ENCODE peak calls at places on chromosomes 12 and 14, in four cellular contexts. One of them, this sample, is unnamed.

GRCh38 chr14:69043598-69044267 is 64.6 kb upstream of the ACTN1 start:
- DNase-seq in GM12891: no peak
- DNase-seq in lower leg skin: no peak
- DNase-seq in A549: no peak
- DNase-seq in this sample: no peak

GRCh38 chr14:76917158-76917596 is 91.0 kb downstream of the LRRC74A start:
- DNase-seq in A549: peak; percentile 89
- DNase-seq in lower leg skin: no peak
- DNase-seq in GM12891: no peak
- DNase-seq in this sample: no peak

GRCh38 chr14:99724939-99725773 is 41.1 kb downstream of the CYP46A1 start:
- DNase-seq in GM12891: no peak
- DNase-seq in A549: no peak
- DNase-seq in lower leg skin: peak; percentile 84
- DNase-seq in this sample: no peak

GRCh38 chr14:68538641-68539040 is 254.2 kb downstream of the ZFP36L1 start:
- DNase-seq in GM12891: no peak
- DNase-seq in lower leg skin: no peak
- DNase-seq in A549: no peak
- DNase-seq in this sample: no peak

GRCh38 chr12:26000883-26001282 is 42.4 kb downstream of the RASSF8 start:
- DNase-seq in A549: no peak
- DNase-seq in lower leg skin: no peak
- DNase-seq in GM12891: no peak
- DNase-seq in this sample: no peak

GRCh38 chr12:81128930-81129554 is 51.2 kb downstream of the ACSS3 start:
- DNase-seq in GM12891: peak; percentile 2
- DNase-seq in A549: peak; percentile 7
- DNase-seq in lower leg skin: no peak
- DNase-seq in this sample: no peak

GRCh38 chr14:50044040-50044651 is 72.2 kb downstream of the VCPKMT start:
- DNase-seq in A549: no peak
- DNase-seq in lower leg skin: no peak
- DNase-seq in GM12891: no peak
- DNase-seq in this sample: no peak

GRCh38 chr12:66087365-66087943 is 43.1 kb downstream of the LLPH start:
- DNase-seq in GM12891: no peak
- DNase-seq in lower leg skin: peak; percentile 89
- DNase-seq in A549: peak; percentile 45
- DNase-seq in this sample: peak; percentile 43

GRCh38 chr14:77965919-77966435 is 166.1 kb downstream of the ADCK1 start:
- DNase-seq in lower leg skin: no peak
- DNase-seq in A549: peak; percentile 14
- DNase-seq in GM12891: peak; percentile 53
- DNase-seq in this sample: no peak

GRCh38 chr12:1553987-1554982 is 40.1 kb downstream of the FBXL14 start:
- DNase-seq in lower leg skin: no peak
- DNase-seq in GM12891: peak; percentile 72
- DNase-seq in A549: no peak
- DNase-seq in this sample: no peak

GRCh38 chr14:68656452-68656851 is 136.4 kb downstream of the ZFP36L1 start:
- DNase-seq in A549: no peak
- DNase-seq in GM12891: no peak
- DNase-seq in lower leg skin: peak; percentile 78
- DNase-seq in this sample: peak; percentile 7

GRCh38 chr12:88142610-88142991 is 494 bp downstream of the TMTC3 start:
- DNase-seq in lower leg skin: peak; percentile 88
- DNase-seq in A549: no peak
- DNase-seq in GM12891: no peak
- DNase-seq in this sample: no peak

GRCh38 chr12:6699989-6700645 is 498 bp downstream of the PIANP start:
- DNase-seq in lower leg skin: no peak
- DNase-seq in GM12891: no peak
- DNase-seq in A549: no peak
- DNase-seq in this sample: no peak

GRCh38 chr12:48818831-48819590 is 715 bp downstream of the CACNB3 start:
- DNase-seq in lower leg skin: no peak
- DNase-seq in A549: no peak
- DNase-seq in GM12891: no peak
- DNase-seq in this sample: no peak

GRCh38 chr12:90174198-90174510 is 465.5 kb upstream of the ATP2B1 start:
- DNase-seq in GM12891: no peak
- DNase-seq in A549: no peak
- DNase-seq in lower leg skin: no peak
- DNase-seq in this sample: no peak

GRCh38 chr12:124720019-124720686 is 143.5 kb downstream of the SCARB1 start:
- DNase-seq in lower leg skin: no peak
- DNase-seq in A549: peak; percentile 41
- DNase-seq in GM12891: no peak
- DNase-seq in this sample: peak; percentile 64

GRCh38 chr14:60946773-60947172 is 34.1 kb downstream of the TRMT5 start:
- DNase-seq in lower leg skin: no peak
- DNase-seq in A549: no peak
- DNase-seq in GM12891: no peak
- DNase-seq in this sample: no peak

GRCh38 chr12:52788876-52789636 is 6.9 kb downstream of the KRT3 start:
- DNase-seq in lower leg skin: no peak
- DNase-seq in A549: no peak
- DNase-seq in GM12891: no peak
- DNase-seq in this sample: no peak

GRCh38 chr12:41505001-41505400 is 316.9 kb downstream of the PDZRN4 start:
- DNase-seq in A549: no peak
- DNase-seq in lower leg skin: no peak
- DNase-seq in GM12891: no peak
- DNase-seq in this sample: no peak

GRCh38 chr12:2689393-2689792 is 105.4 kb upstream of the FKBP4 start:
- DNase-seq in GM12891: no peak
- DNase-seq in A549: no peak
- DNase-seq in lower leg skin: peak; percentile 48
- DNase-seq in this sample: peak; percentile 10

GRCh38 chr12:57235012-57235727 is 5.7 kb downstream of the SHMT2 start:
- DNase-seq in lower leg skin: no peak
- DNase-seq in A549: no peak
- DNase-seq in GM12891: no peak
- DNase-seq in this sample: no peak

GRCh38 chr12:121196902-121197301 is 13.0 kb upstream of the P2RX4 start:
- DNase-seq in GM12891: no peak
- DNase-seq in lower leg skin: no peak
- DNase-seq in A549: no peak
- DNase-seq in this sample: no peak

GRCh38 chr12:46369474-46370379 is 2.8 kb downstream of the SLC38A2 start:
- DNase-seq in lower leg skin: no peak
- DNase-seq in A549: no peak
- DNase-seq in GM12891: no peak
- DNase-seq in this sample: no peak
- TF ChIP-seq POLR2A in lower leg skin: no peak
- TF ChIP-seq POLR2A in A549: no peak
- TF ChIP-seq POLR2A in GM12891: no peak
- TF ChIP-seq POLR2A in this sample: no peak

GRCh38 chr14:90600619-90601018 is 203.8 kb downstream of the CALM1 start:
- DNase-seq in lower leg skin: no peak
- DNase-seq in A549: no peak
- DNase-seq in GM12891: no peak
- DNase-seq in this sample: no peak
- TF ChIP-seq POLR2A in lower leg skin: no peak
- TF ChIP-seq POLR2A in A549: no peak
- TF ChIP-seq POLR2A in GM12891: no peak
- TF ChIP-seq POLR2A in this sample: no peak

GRCh38 chr14:24414732-24415420 is 14.6 kb downstream of the CBLN3 start:
- DNase-seq in GM12891: no peak
- DNase-seq in A549: no peak
- DNase-seq in lower leg skin: peak; percentile 83
- DNase-seq in this sample: no peak
- TF ChIP-seq POLR2A in GM12891: no peak
- TF ChIP-seq POLR2A in A549: no peak
- TF ChIP-seq POLR2A in lower leg skin: no peak
- TF ChIP-seq POLR2A in this sample: no peak

DNA sequence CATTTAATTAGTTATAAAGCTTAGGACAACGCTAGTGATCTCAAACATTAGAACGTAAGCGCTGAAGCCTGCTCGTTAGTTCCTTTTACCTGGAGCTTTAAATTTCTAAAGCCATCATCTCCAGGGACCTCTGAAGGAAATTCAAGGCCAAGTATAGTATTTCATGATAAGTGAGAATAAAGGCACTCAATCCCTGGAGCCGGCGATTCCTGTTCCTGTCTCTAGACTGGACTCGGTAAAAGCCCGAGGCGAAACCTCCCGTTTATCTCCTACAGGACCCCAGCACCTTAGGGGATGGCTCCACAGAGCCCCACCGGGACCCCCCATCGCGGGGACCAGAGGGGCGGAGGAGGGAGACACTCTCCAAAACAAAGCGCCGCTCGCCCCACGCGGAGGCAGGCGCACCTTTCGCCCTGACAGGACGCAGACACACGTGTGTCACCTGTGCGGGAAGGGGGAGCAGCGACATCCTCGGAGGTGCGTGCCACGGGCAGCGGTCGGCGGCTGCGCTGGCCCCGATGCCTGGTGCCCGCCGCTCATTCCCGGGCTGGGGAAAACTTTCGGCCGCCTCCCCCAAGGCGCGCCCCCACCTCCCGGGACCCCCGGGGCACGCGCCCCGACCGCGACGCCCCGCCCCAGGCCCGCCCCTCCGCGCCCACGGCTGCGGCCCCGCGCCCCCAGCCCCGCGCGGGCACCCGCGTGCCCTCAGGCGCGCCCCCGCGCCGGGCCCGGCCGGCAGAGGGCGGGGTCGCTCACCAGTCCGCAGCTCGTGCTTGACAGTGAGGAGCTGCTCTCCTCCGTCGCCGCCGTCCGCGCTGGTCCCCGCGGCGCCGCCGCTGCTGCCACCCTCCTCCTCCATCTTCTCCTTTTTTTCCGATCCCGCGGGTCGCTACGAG is 617 bp downstream of the RPS6KA5 start:
- DNase-seq in lower leg skin: peak; percentile 90
- DNase-seq in A549: peak; percentile 41
- DNase-seq in GM12891: peak; percentile 39
- DNase-seq in this sample: peak; percentile 58
- TF ChIP-seq POLR2A in lower leg skin: no peak
- TF ChIP-seq POLR2A in A549: no peak
- TF ChIP-seq POLR2A in GM12891: no peak
- TF ChIP-seq POLR2A in this sample: no peak

GRCh38 chr14:92659765-92660561 is 88.5 kb downstream of the LGMN start:
- DNase-seq in lower leg skin: no peak
- DNase-seq in GM12891: no peak
- DNase-seq in A549: no peak
- DNase-seq in this sample: peak; percentile 29
- TF ChIP-seq POLR2A in lower leg skin: no peak
- TF ChIP-seq POLR2A in GM12891: no peak
- TF ChIP-seq POLR2A in A549: no peak
- TF ChIP-seq POLR2A in this sample: no peak

GRCh38 chr14:104738375-104739019 is 14.4 kb upstream of the SIVA1 start:
- DNase-seq in lower leg skin: no peak
- DNase-seq in GM12891: no peak
- DNase-seq in A549: no peak
- DNase-seq in this sample: no peak

GRCh38 chr14:104734601-104734990 is 10.6 kb downstream of the ADSS1 start:
- DNase-seq in GM12891: no peak
- DNase-seq in lower leg skin: no peak
- DNase-seq in A549: no peak
- DNase-seq in this sample: no peak

GRCh38 chr14:104734991-104735779 is 11.2 kb downstream of the ADSS1 start:
- DNase-seq in GM12891: no peak
- DNase-seq in A549: no peak
- DNase-seq in lower leg skin: no peak
- DNase-seq in this sample: no peak

GRCh38 chr14:104734051-104734587 is 10.1 kb downstream of the ADSS1 start:
- DNase-seq in A549: no peak
- DNase-seq in lower leg skin: no peak
- DNase-seq in GM12891: no peak
- DNase-seq in this sample: no peak

DNA sequence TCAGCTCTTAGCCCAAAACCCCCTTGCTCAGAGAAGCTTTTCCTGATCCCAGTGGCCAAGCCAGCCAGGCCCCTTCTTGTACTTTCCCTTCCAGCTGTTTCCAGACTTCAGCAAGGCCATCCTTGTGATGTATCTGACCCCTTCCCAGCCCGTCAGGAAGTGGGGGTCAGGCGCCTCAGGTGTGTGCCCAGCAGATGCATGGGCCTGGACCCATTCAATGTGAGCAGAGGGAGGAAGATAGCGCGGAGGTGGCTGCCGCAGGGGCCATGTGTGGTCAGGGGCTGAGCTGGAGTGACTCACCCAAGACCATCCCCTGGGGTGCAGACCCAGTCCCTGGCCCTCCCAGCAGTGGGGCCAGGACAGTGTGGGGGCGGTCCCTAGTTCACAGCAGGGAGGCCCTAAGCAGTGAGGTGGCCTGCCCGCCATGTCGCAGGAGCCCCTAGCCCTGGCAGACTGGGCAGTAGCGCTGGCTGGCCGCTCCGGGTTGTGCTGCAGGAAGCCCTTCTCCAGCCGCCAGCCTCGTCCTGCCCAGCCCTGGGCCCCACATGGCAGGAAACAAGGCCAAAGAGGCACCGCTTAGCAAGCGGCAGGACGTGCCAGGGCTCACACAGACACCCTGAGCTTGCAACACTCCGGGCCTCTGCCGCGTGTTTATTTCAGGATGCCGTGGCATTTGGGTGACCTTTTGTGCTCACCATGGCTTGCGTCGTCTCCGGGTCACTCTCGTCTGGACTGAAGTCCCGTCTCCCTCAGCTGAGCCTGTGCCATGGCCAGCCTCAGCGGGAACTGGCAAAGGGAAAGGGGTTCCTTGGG is 12.0 kb downstream of the ADSS1 start:
- DNase-seq in A549: no peak
- DNase-seq in lower leg skin: peak; percentile 96
- DNase-seq in GM12891: no peak
- DNase-seq in this sample: peak; percentile 56
- TF ChIP-seq POLR2A in A549: no peak
- TF ChIP-seq POLR2A in lower leg skin: no peak
- TF ChIP-seq POLR2A in GM12891: no peak
- TF ChIP-seq POLR2A in this sample: no peak

This sample was measured in breast epithelium.